ENCODE peak calls at places on chromosomes 16 and 17, in seven cellular contexts. O, S, C, U, B, X and Q are unnamed samples.
A peak's percentile ranks its signal among the peaks of the same experiment; 100 is the strongest.

GRCh38 chr17:68200689-68201424 is 47.0 kb upstream of the AMZ2 start:
- DNase-seq in O (peak; percentile 21), S (peak; percentile 87), C (peak; percentile 42), U (peak; percentile 87), B (peak; percentile 94), X (peak; percentile 44), Q (no peak)

GRCh38 chr16:65312795-65313194 is 190.9 kb upstream of the CDH11 start:
- DNase-seq in O (no peak), S (no peak), C (peak; percentile 85), U (no peak), B (no peak), X (no peak), Q (no peak)

GRCh38 chr17:80008848-80009247 is 26.8 kb downstream of the TBC1D16 start:
- DNase-seq in O (no peak), S (no peak), C (no peak), U (no peak), B (no peak), X (no peak), Q (no peak)

GRCh38 chr17:34205401-34205800 is 49.7 kb upstream of the CCL2 start:
- DNase-seq in O (no peak), S (no peak), C (no peak), U (no peak), B (no peak), X (no peak), Q (no peak)

GRCh38 chr17:75575197-75575596 is 12.4 kb upstream of the MYO15B start:
- DNase-seq in O (no peak), S (no peak), C (no peak), U (no peak), B (no peak), X (no peak), Q (no peak)

GRCh38 chr16:57185446-57185944 is 344 bp downstream of the PSME3IP1 start:
- DNase-seq in O (peak; percentile 72), S (no peak), C (peak; percentile 61), U (no peak), B (no peak), X (peak; percentile 60), Q (no peak)

GRCh38 chr16:48816393-48816792 is 206.4 kb upstream of the N4BP1 start:
- DNase-seq in O (no peak), S (no peak), C (no peak), U (no peak), B (no peak), X (no peak), Q (no peak)

GRCh38 chr17:80822700-80823410 is 168.8 kb upstream of the CHMP6 start:
- DNase-seq in O (no peak), S (no peak), C (no peak), U (no peak), B (no peak), X (no peak), Q (no peak)

GRCh38 chr17:36650096-36650764 is 48.8 kb downstream of the MRM1 start:
- DNase-seq in O (no peak), S (no peak), C (no peak), U (no peak), B (no peak), X (no peak), Q (no peak)

GRCh38 chr17:78448356-78448993 is 70.0 kb downstream of the PGS1 start:
- DNase-seq in O (no peak), S (no peak), C (no peak), U (no peak), B (no peak), X (no peak), Q (no peak)

GRCh38 chr16:69535123-69536050 is 30.4 kb upstream of the NFAT5 start:
- DNase-seq in O (peak; percentile 65), S (no peak), C (peak; percentile 66), U (no peak), B (no peak), X (peak; percentile 53), Q (no peak)

GRCh38 chr17:35786941-35787432 is 8.5 kb downstream of the MMP28 start:
- DNase-seq in O (no peak), S (no peak), C (no peak), U (peak; percentile 22), B (no peak), X (no peak), Q (no peak)

GRCh38 chr16:56246051-56246817 is 54.9 kb downstream of the GNAO1 start:
- DNase-seq in O (peak; percentile 81), S (no peak), C (peak; percentile 10), U (no peak), B (no peak), X (peak; percentile 79), Q (no peak)

GRCh38 chr17:19237389-19238166 is 412 bp downstream of the EPN2 start:
- DNase-seq in O (peak; percentile 22), S (no peak), C (no peak), U (peak; percentile 73), B (peak; percentile 85), X (peak; percentile 34), Q (no peak)

GRCh38 chr17:57075193-57075592 is 9.9 kb upstream of the AKAP1 start:
- DNase-seq in O (no peak), S (no peak), C (no peak), U (no peak), B (no peak), X (no peak), Q (no peak)

GRCh38 chr17:50872710-50873424 is 6.7 kb upstream of the TOB1 start:
- DNase-seq in O (peak; percentile 46), S (no peak), C (peak; percentile 89), U (no peak), B (peak; percentile 32), X (no peak), Q (peak; percentile 20)

GRCh38 chr17:39625198-39625769 is 1.5 kb upstream of the PPP1R1B start:
- DNase-seq in O (no peak), S (no peak), C (no peak), U (peak; percentile 69), B (no peak), X (no peak), Q (no peak)

GRCh38 chr17:27530791-27531391 is 74.6 kb downstream of the KSR1 start:
- DNase-seq in O (no peak), S (no peak), C (peak; percentile 39), U (no peak), B (no peak), X (no peak), Q (no peak)

GRCh38 chr16:25950586-25951201 is 258.9 kb downstream of the HS3ST4 start:
- DNase-seq in O (no peak), S (no peak), C (no peak), U (no peak), B (no peak), X (no peak), Q (no peak)

GRCh38 chr17:58541249-58541648 is 26.8 kb upstream of the MTMR4 start:
- DNase-seq in O (peak; percentile 26), S (peak; percentile 56), C (no peak), U (no peak), B (no peak), X (no peak), Q (no peak)
- TF ChIP-seq CTCF in O (peak; percentile 52), S (peak; percentile 75), C (peak; percentile 23), U (no peak), B (peak; percentile 22), X (no peak), Q (peak; percentile 47)

GRCh38 chr16:85320677-85321385 is 208.6 kb upstream of the CIBAR2 start:
- DNase-seq in O (no peak), S (no peak), C (no peak), U (no peak), B (no peak), X (no peak), Q (no peak)
- TF ChIP-seq CTCF in O (no peak), S (no peak), C (no peak), U (no peak), B (no peak), X (no peak), Q (no peak)

GRCh38 chr17:47708312-47708863 is 14.4 kb downstream of the TBKBP1 start:
- DNase-seq in O (no peak), S (no peak), C (no peak), U (peak; percentile 25), B (no peak), X (no peak), Q (no peak)

GRCh38 chr17:47707884-47708283 is 13.9 kb downstream of the TBKBP1 start:
- DNase-seq in O (no peak), S (no peak), C (no peak), U (no peak), B (no peak), X (no peak), Q (no peak)

GRCh38 chr17:47707056-47707791 is 13.3 kb downstream of the TBKBP1 start:
- DNase-seq in O (no peak), S (no peak), C (peak; percentile 6), U (peak; percentile 16), B (no peak), X (no peak), Q (no peak)

GRCh38 chr17:47709594-47709993 is 15.6 kb downstream of the TBKBP1 start:
- DNase-seq in O (no peak), S (no peak), C (no peak), U (no peak), B (no peak), X (no peak), Q (no peak)

DNA sequence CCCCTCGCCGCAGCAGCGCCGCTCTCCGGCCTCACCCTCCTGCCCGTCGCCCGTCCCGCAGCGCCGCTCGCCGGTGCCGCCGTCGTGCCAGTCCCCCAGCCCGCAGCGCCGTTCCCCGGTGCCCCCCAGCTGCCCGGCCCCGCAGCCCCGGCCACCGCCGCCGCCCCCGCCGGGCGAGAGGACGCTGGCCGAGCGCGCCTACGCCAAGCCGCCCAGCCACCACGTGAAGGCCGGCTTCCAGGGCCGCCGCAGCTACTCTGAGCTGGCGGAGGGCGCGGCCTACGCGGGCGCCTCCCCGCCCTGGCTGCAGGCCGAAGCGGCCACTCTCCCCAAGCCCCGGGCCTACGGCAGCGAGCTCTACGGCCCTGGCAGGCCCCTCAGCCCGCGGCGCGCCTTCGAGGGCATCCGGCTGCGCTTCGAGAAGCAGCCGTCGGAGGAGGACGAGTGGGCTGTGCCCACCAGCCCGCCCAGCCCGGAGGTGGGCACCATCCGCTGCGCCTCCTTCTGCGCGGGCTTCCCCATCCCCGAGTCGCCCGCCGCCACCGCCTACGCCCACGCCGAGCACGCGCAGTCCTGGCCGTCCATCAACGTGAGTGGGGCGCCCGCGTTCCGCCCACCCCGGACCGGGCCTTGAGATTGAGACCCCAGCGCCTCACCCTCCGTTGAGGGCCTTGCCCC is 15.0 kb downstream of the TBKBP1 start:
- DNase-seq in O (no peak), S (no peak), C (no peak), U (peak; percentile 59), B (no peak), X (no peak), Q (no peak)
- TF ChIP-seq CTCF in O (no peak), S (no peak), C (no peak), U (no peak), B (no peak), X (no peak), Q (no peak)

DNA sequence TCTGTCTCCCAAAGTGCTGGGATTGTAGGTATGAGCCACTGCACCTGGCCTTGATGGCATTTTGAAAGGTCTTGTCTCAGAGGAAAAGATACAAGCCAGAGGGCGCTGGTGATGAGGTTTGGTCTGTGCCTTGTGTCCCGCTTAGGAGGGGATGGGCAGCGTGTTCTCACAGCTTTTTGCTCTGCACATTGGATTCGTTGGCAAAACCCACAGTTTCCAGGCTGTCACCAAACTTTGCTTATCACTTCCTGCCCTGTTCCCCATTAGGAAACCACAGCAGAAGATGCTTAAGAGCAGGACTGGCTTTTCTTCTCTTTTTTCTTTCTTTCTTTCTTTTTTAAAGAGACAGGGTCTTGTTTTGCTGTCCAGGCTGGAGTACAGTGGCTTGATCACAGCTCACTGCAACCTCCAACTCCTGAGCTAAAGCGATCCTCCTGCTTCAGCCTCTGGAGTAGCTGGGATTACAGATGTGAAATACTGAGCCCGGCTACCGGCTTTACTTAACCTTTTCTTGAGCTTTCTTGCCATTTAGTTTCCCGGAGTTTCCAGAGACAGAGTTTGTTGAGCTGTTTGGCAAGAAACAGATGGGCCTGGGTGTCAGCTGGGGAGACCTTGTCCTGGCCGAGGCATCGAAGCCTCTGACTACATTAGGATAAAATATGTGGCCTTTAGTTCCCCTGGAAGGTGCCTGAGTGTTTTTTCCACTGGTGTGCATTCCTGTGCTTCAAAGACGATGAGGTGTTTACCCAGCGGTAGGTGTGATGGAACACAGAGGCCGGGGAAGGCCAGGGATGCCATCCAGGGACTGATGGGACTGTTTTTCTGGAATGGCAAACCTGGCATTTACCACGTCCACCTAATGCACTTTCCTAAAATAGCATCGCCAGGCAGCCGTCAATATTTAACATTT is 112.9 kb downstream of the ABCC1 start:
- DNase-seq in O (no peak), S (peak; percentile 70), C (peak; percentile 35), U (no peak), B (no peak), X (no peak), Q (no peak)
- TF ChIP-seq CTCF in O (no peak), S (peak; percentile 72), C (no peak), U (no peak), B (no peak), X (no peak), Q (no peak)